ENCODE peak calls at places on chromosome 11, in four cellular contexts. C is H1, L is K562, O is GM12878. W is an unnamed sample.
A peak's percentile ranks its signal among the peaks of the same experiment; 100 is the strongest.

GRCh38 chr11:57359896-57360690 is 20.9 kb downstream of the PRG3 start:
- DNase-seq in L (no peak), O (no peak), C (no peak), W (no peak)

GRCh38 chr11:27864046-27865025 is 164.1 kb upstream of the BDNF start:
- DNase-seq in C (no peak), L (no peak), O (no peak), W (no peak)

GRCh38 chr11:57785072-57785471 is 23.5 kb downstream of the CTNND1 start:
- DNase-seq in C (no peak), L (no peak), O (no peak), W (no peak)

GRCh38 chr11:73693877-73694525 is 47.6 kb downstream of the PLEKHB1 start:
- DNase-seq in L (no peak), O (no peak), C (no peak), W (no peak)

GRCh38 chr11:61437496-61437895 is 7.6 kb downstream of the SDHAF2 start:
- DNase-seq in L (no peak), C (no peak), O (no peak), W (no peak)

GRCh38 chr11:133681901-133682300 is 149.6 kb upstream of the OPCML start:
- DNase-seq in O (no peak), L (no peak), C (no peak), W (no peak)

GRCh38 chr11:76291576-76292526 is 85.5 kb upstream of the WNT11 start:
- DNase-seq in L (peak; percentile 31), O (no peak), C (no peak), W (no peak)

GRCh38 chr11:46277623-46278386 is at the start of gene CREB3L1:
- DNase-seq in L (peak; percentile 82), C (no peak), O (no peak), W (no peak)

DNA sequence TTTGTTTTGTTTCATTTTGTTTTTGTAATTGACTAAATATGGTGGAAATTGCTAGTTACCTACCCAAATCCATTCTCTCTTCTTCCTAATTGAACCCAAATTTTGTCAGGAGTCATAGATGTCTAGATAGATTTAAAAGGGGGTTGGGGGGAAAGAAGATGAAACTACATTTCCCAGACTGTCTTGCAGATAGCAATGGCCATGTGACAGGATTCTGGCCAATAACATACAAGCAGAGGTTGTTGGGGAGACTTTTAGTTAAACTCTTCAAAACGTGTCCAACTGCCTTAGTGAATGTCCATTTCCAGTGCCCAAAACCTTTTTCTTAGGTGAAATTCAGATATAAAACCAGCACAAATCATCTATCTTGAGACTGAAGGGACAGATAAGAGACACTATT is 583.9 kb upstream of the API5 start:
- DNase-seq in L (no peak), O (no peak), C (no peak), W (no peak)
- H2AFZ ChIP-seq in L (no peak overlapping the region), O (no peak overlapping the region), C (peak overlapping the region; percentile 36), W (no peak overlapping the region)

GRCh38 chr11:8328848-8329330 is 65.2 kb upstream of the LMO1 start:
- DNase-seq in O (peak; percentile 53), C (peak; percentile 72), L (peak; percentile 84), W (peak; percentile 75)
- TF ChIP-seq CHD1 in O (no peak), C (no peak), L (no peak), W (no peak)

GRCh38 chr11:105109353-105109752 is 30.2 kb downstream of the CARD18 start:
- DNase-seq in O (no peak), L (no peak), C (no peak), W (no peak)

GRCh38 chr11:105109855-105110750 is 29.5 kb downstream of the CARD18 start:
- DNase-seq in L (no peak), C (no peak), O (no peak), W (peak; percentile 38)

GRCh38 chr11:105106140-105106539 is 33.4 kb downstream of the CARD18 start:
- DNase-seq in O (no peak), C (no peak), L (no peak), W (no peak)

GRCh38 chr11:105111145-105111944 is 28.2 kb downstream of the CARD18 start:
- DNase-seq in C (no peak), L (no peak), O (no peak), W (no peak)

DNA sequence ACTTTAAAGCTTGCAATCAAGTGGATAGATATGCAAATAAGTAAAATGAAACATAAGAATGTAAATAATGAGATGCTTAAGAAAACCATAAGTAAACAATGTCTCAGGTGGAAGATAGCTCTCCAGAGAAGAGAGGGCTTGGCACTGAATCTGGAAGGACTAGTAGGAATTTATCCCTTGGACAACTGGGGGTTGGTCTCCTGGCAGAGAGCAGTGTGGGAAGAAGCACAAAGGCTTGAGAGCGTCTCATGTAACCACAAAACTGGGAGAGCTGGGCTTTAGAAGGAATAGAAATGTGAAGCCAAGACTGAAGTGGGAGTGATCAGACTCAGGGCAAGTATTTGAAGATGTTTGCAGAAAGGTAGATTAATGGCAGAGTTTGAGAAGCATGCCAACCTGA is 31.3 kb downstream of the CARD18 start:
- DNase-seq in L (no peak), C (no peak), O (no peak), W (no peak)
- TF ChIP-seq CTCF in L (no peak), C (no peak), O (no peak), W (no peak)

GRCh38 chr11:74749127-74749964 is 697 bp downstream of the RNF169 start:
- DNase-seq in C (no peak), L (peak; percentile 82), O (no peak), W (peak; percentile 29)

GRCh38 chr11:74744277-74744676 is 4.4 kb upstream of the RNF169 start:
- DNase-seq in L (no peak), O (no peak), C (no peak), W (peak; percentile 37)

GRCh38 chr11:74749965-74750296 is 1.3 kb downstream of the RNF169 start:
- DNase-seq in C (no peak), O (no peak), L (no peak), W (no peak)

GRCh38 chr11:74746868-74747267 is 1.8 kb upstream of the RNF169 start:
- DNase-seq in C (no peak), L (no peak), O (no peak), W (no peak)

DNA sequence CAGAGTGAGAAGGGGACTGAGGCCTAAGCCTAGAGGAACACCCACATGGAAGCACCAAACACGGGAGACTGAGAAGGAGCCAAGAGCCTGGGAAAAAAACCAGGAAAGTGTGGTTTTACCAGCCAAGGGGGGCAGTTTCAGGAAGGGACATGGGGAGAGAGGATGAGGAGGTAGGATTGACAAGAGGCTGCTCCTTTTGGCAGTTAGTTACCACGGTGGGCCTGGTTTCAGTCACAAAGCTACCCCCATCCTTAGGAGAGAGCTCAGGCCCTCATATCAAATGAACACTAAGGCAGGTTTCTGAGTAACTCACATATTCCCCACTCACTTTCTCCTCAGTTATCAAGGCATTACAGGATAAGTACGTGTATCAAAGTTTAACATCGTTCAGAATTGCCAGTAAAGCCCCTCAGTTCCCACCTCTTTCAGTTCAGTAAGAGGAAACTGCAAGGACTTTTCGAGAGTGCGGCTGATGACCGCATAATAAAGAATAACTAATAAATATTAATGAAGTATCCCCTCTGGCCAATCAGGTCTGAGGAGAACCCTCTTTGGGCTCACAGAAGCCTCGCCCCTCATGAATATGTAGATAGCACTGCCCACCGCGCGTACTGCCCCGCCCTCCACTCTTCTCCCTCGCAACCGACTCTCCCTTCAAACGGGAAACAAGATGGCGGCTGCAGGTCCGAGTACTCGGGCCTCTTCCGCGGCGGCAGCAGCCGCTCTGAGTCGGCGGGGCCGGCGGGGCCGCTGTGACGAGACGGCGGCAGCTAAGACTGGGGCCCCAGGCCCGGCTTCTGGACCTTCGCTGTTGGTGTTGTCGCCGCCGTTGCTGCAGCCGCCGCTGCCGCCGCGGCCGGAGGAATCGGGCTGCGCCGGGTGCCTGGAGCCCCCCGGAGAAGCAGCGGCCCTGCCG is at the start of gene RNF169:
- DNase-seq in L (peak; percentile 95), O (peak; percentile 90), C (peak; percentile 84), W (peak; percentile 96)
- H2AFZ ChIP-seq in L (peak within 1 kb of the TSS; percentile 98), O (peak within 1 kb of the TSS; percentile 80), C (peak within 1 kb of the TSS; percentile 99), W (peak within 1 kb of the TSS; percentile 91)

GRCh38 chr11:126817096-126817495 is 183.5 kb downstream of the KIRREL3 start:
- DNase-seq in L (no peak), C (no peak), O (no peak), W (peak; percentile 84)
- TF ChIP-seq CHD1 in L (no peak), C (no peak), O (no peak), W (no peak)

GRCh38 chr11:74730601-74731260 is 495 bp downstream of the CHRDL2 start:
- DNase-seq in O (no peak), C (no peak), L (no peak), W (no peak)
- TF ChIP-seq CTCF in O (no peak), C (no peak), L (no peak), W (no peak)

DNA sequence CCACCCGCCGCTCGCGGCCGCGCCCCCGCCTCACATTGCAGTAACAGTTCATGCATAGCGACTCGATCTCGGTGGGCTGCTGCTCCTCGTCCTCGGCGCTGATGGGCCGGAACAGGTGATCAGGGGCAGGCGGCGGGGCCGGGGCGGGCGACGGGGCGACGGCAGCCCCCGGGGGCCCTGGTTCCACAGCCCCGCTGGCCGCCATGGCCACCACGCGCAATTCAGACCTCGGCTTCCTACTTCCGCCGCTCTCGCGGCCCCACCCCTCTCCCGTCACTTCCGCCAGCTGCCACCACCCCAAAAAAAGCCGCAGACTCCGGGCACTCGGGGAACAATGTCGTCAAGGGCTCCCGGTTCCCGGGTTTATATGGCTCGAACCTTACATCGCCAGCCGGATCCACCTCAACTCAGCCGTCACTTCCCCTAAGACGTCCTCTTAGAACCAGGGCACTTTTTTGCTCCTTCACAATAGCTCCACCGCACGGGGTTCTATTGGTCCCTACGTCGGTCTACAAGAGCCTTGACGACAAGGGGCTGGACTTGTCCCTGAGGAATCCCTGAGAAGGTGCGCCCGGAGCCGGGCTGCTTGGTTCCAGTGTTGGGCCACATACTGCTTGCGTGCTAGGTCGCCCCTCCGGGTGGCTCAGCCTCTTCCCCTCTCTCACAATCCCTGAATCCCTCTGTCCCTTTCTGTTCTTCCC is at the start of gene ZPR1:
- DNase-seq in C (no peak), L (peak; percentile 93), O (no peak), W (peak; percentile 56)
- H2AFZ ChIP-seq in C (peak within 1 kb of the TSS; percentile 91), L (peak within 1 kb of the TSS; percentile 99), O (peak within 1 kb of the TSS; percentile 99), W (peak within 1 kb of the TSS; percentile 95)

GRCh38 chr11:1573847-1574255 is 1.8 kb upstream of the DUSP8 start:
- DNase-seq in C (no peak), L (peak; percentile 5), O (no peak), W (no peak)
- TF ChIP-seq CHD1 in C (no peak), L (no peak), O (no peak), W (no peak)

W was measured in IMR-90.